ENCODE peak calls at places on chromosomes 16 and 17, in six cellular contexts. X is DMS153; I is NCI-H1092; B is substantia nigra; D is CD4-positive, alpha-beta T cell; T is astrocyte of the hippocampus. F is an unnamed sample.

GRCh38 chr17:33038740-33039139 is 47.1 kb downstream of the SPACA3 start:
- DNase-seq in X (peak; percentile 8), I (peak; percentile 29), B (no peak), D (no peak), T (peak; percentile 55), F (no peak)

GRCh38 chr16:61791465-61791864 is 244.8 kb downstream of the CDH8 start:
- DNase-seq in X (no peak), I (no peak), B (no peak), D (no peak), T (peak; percentile 63), F (no peak)

GRCh38 chr17:7237761-7238417 is 1.4 kb downstream of the PHF23 start:
- DNase-seq in X (no peak), I (peak; percentile 19), B (peak; percentile 55), D (peak; percentile 72), T (peak; percentile 84), F (peak; percentile 54)

GRCh38 chr17:12342609-12343248 is 322.1 kb downstream of the MAP2K4 start:
- DNase-seq in X (no peak), I (no peak), B (no peak), D (no peak), T (peak; percentile 2), F (no peak)

GRCh38 chr17:62140836-62141235 is 75.8 kb upstream of the MED13 start:
- DNase-seq in X (no peak), I (no peak), B (no peak), D (no peak), T (no peak), F (no peak)

GRCh38 chr17:55547027-55547670 is 35.9 kb upstream of the SMIM36 start:
- DNase-seq in X (no peak), I (no peak), B (no peak), D (no peak), T (no peak), F (no peak)

GRCh38 chr16:88455610-88456355 is 2.7 kb downstream of the ZFPM1 start:
- DNase-seq in X (no peak), I (no peak), B (no peak), D (peak; percentile 66), T (peak; percentile 76), F (no peak)

GRCh38 chr16:11377156-11377555 is 31.9 kb downstream of the RMI2 start:
- DNase-seq in X (no peak), I (no peak), B (no peak), D (no peak), T (no peak), F (no peak)

GRCh38 chr16:49097964-49098363 is 183.7 kb downstream of the CBLN1 start:
- DNase-seq in X (no peak), I (no peak), B (no peak), D (no peak), T (no peak), F (no peak)

GRCh38 chr16:17369441-17369951 is 101.3 kb downstream of the XYLT1 start:
- DNase-seq in X (no peak), I (no peak), B (peak; percentile 36), D (peak; percentile 78), T (no peak), F (no peak)

GRCh38 chr17:19578545-19578944 is 44.9 kb downstream of the SLC47A1 start:
- DNase-seq in X (no peak), I (no peak), B (no peak), D (no peak), T (peak; percentile 31), F (no peak)

GRCh38 chr17:73492802-73493139 is 151.5 kb downstream of the SDK2 start:
- DNase-seq in X (no peak), I (peak; percentile 74), B (no peak), D (no peak), T (peak; percentile 67), F (no peak)

GRCh38 chr17:52790359-52790955 is 631.9 kb upstream of the CA10 start:
- DNase-seq in X (peak; percentile 90), I (peak; percentile 0), B (no peak), D (no peak), T (peak; percentile 0), F (no peak)

GRCh38 chr16:88593489-88593888 is 23.3 kb downstream of the ZC3H18 start:
- DNase-seq in X (no peak), I (no peak), B (peak; percentile 41), D (no peak), T (no peak), F (peak; percentile 42)

GRCh38 chr17:66577041-66577440 is 257.9 kb upstream of the CACNG5 start:
- DNase-seq in X (no peak), I (no peak), B (no peak), D (no peak), T (no peak), F (no peak)

GRCh38 chr16:17921357-17921978 is 415.1 kb downstream of the NPIPA8 start:
- DNase-seq in X (no peak), I (no peak), B (no peak), D (peak; percentile 13), T (peak; percentile 2), F (no peak)

GRCh38 chr17:17680477-17681186 is 626 bp upstream of the RAI1 start:
- DNase-seq in X (no peak), I (no peak), B (no peak), D (no peak), T (no peak), F (no peak)

GRCh38 chr17:34584805-34585416 is 5.5 kb downstream of the TMEM132E start:
- DNase-seq in X (peak; percentile 39), I (peak; percentile 25), B (no peak), D (no peak), T (peak; percentile 7), F (no peak)

GRCh38 chr17:73746314-73747073 is 102.2 kb upstream of the SDK2 start:
- DNase-seq in X (no peak), I (no peak), B (no peak), D (no peak), T (no peak), F (no peak)